ENCODE peak calls at places on chromosome 22, in four cellular contexts. V is GM23338, N is HFFc6, Q is fibroblast of the aortic adventitia. M is an unnamed sample.

GRCh38 chr22:32723632-32724031 is 77.9 kb upstream of the TIMP3 start:
- DNase-seq in N (peak; percentile 92), Q (peak; percentile 95), V (no peak), M (peak; percentile 42)

GRCh38 chr22:35498446-35498845 is 42.2 kb upstream of the RASD2 start:
- DNase-seq in N (no peak), Q (no peak), V (no peak), M (no peak)

GRCh38 chr22:37501610-37502341 is 15.6 kb upstream of the MFNG start:
- DNase-seq in V (no peak), Q (peak; percentile 86), N (peak; percentile 69), M (no peak)

GRCh38 chr22:27715078-27715477 is 86.5 kb downstream of the MN1 start:
- DNase-seq in N (no peak), V (no peak), Q (no peak), M (no peak)

GRCh38 chr22:25083414-25084166 is 116.1 kb upstream of the CRYBB3 start:
- DNase-seq in N (no peak), Q (no peak), V (no peak), M (no peak)

GRCh38 chr22:46346680-46347405 is 11.3 kb downstream of the TRMU start:
- DNase-seq in V (no peak), N (no peak), Q (no peak), M (no peak)

GRCh38 chr22:17451251-17451765 is 82.0 kb downstream of the CECR2 start:
- DNase-seq in V (peak; percentile 37), N (no peak), Q (no peak), M (no peak)

GRCh38 chr22:35301370-35301874 is 1.7 kb downstream of the TOM1 start:
- DNase-seq in Q (peak; percentile 94), V (peak; percentile 31), N (peak; percentile 39), M (no peak)

GRCh38 chr22:35568751-35569725 is 28.4 kb downstream of the RASD2 start:
- DNase-seq in N (peak; percentile 77), V (no peak), Q (peak; percentile 73), M (no peak)

GRCh38 chr22:40193429-40194421 is 16.0 kb downstream of the TNRC6B start:
- DNase-seq in V (peak; percentile 94), Q (peak; percentile 57), N (no peak), M (no peak)

GRCh38 chr22:27170491-27170890 is 513.1 kb downstream of the MIAT start:
- DNase-seq in V (no peak), Q (peak; percentile 93), N (peak; percentile 60), M (no peak)

GRCh38 chr22:45511847-45512261 is 9.2 kb downstream of the FBLN1 start:
- DNase-seq in V (no peak), N (peak; percentile 83), Q (peak; percentile 96), M (no peak)

GRCh38 chr22:37233751-37234631 is 10.1 kb downstream of the RAC2 start:
- DNase-seq in N (no peak), V (no peak), Q (no peak), M (no peak)

GRCh38 chr22:23894710-23895598 is 771 bp downstream of the MIF start:
- DNase-seq in N (peak; percentile 60), Q (peak; percentile 65), V (peak; percentile 92), M (peak; percentile 84)
- TF ChIP-seq CTCF in N (peak; percentile 63), Q (peak; percentile 16), V (peak; percentile 47), M (peak; percentile 23)

DNA sequence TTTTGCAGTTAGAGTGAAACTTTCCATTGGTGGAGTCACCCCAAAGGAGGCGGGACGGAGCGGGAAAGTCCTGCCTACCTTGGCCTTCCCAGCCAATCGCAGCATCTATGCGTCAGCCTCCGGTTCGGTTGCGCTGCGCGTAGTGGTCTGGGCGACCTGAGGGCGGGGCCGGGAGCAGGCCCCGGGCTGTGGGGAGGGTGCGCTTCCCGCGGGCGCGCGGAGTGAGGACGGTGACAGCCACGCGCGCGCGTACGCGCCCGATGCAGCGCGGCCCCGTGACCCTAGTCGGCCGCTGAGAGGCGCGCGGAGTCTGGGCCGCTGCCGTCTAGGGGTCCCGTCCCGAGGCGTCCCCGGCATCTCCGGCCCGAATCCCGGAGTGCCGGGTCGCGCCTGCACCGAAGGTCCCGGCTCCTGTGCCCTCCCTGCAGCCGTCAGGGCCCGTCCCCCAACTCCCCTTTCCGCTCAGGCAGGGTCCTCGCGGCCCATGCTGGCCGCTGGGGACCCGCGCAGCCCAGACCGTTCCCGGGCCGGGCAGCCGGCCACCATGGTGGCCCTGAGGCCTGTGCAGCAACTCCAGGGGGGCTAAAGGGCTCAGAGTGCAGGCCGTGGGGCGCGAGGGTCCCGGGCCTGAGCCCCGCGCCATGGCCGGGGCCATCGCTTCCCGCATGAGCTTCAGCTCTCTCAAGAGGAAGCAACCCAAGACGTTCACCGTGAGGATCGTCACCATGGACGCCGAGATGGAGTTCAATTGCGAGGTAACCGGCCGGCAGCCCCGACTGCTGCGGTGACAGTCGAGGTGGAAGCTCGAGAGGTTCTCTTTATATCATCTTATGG is at the start of gene NF2:
- DNase-seq in V (peak; percentile 99), Q (peak; percentile 99), N (peak; percentile 100), M (peak; percentile 99)
- TF ChIP-seq CTCF in V (peak; percentile 1), Q (no peak), N (peak; percentile 25), M (no peak)

GRCh38 chr22:19845369-19845722 is 9.3 kb downstream of the GNB1L start:
- DNase-seq in V (no peak), Q (no peak), N (no peak), M (no peak)

GRCh38 chr22:19843107-19843856 is 11.4 kb downstream of the GNB1L start:
- DNase-seq in N (no peak), Q (no peak), V (no peak), M (no peak)

GRCh38 chr22:19843857-19844422 is 10.7 kb downstream of the GNB1L start:
- DNase-seq in V (no peak), Q (no peak), N (no peak), M (no peak)

GRCh38 chr22:19846620-19847344 is 7.9 kb downstream of the GNB1L start:
- DNase-seq in V (no peak), N (no peak), Q (no peak), M (no peak)

GRCh38 chr22:19844423-19845368 is 10.0 kb downstream of the GNB1L start:
- DNase-seq in N (peak; percentile 59), V (no peak), Q (peak; percentile 27), M (no peak)
- TF ChIP-seq CTCF in N (no peak), V (no peak), Q (no peak), M (no peak)

GRCh38 chr22:23222033-23222840 is 41.9 kb downstream of the BCR start:
- DNase-seq in Q (no peak), N (no peak), V (no peak), M (no peak)

GRCh38 chr22:23221351-23221804 is 41.1 kb downstream of the BCR start:
- DNase-seq in V (no peak), N (no peak), Q (no peak), M (no peak)

GRCh38 chr22:23223566-23224317 is 43.4 kb downstream of the BCR start:
- DNase-seq in V (no peak), Q (no peak), N (no peak), M (no peak)

GRCh38 chr22:23220485-23221350 is 40.4 kb downstream of the BCR start:
- DNase-seq in Q (peak; percentile 90), V (no peak), N (no peak), M (peak; percentile 74)

GRCh38 chr22:23222875-23223565 is 42.7 kb downstream of the BCR start:
- DNase-seq in V (no peak), N (no peak), Q (no peak), M (no peak)
- TF ChIP-seq CTCF in V (no peak), N (no peak), Q (no peak), M (no peak)

GRCh38 chr22:30823015-30823370 is 128.3 kb downstream of the OSBP2 start:
- DNase-seq in N (no peak), Q (no peak), V (peak; percentile 70), M (no peak)
- TF ChIP-seq CTCF in N (no peak), Q (peak; percentile 15), V (no peak), M (no peak)